ENCODE peak calls at places on chromosomes 13 and 19, in nine cellular contexts. B is stimulated activated naive CD8-positive, alpha-beta T cell treated with anti-CD3 and anti-CD28 coated beads, Interleukin-15, amount 100 ng/mL, for 72 hours; G is activated naive CD8-positive, alpha-beta T cell treated with anti-CD3 and anti-CD28 coated beads, Interleukin-2, amount 10 ng/mL, durations not matched to agents 7 days and 5 days; K is pancreas; W is T-helper 17 cell; A is left cardiac atrium; S is foreskin keratinocyte; J is Panc1; U is left ventricle myocardium superior. R is an unnamed sample.

GRCh38 chr19:30880151-30880550 is 469.1 kb downstream of the TSHZ3 start:
- ATAC-seq in A (no peak), J (no peak), B (no peak), S (no peak), W (no peak), K (no peak), U (no peak), G (no peak), R (no peak)

GRCh38 chr13:61358599-61358998 is 57.0 kb downstream of the PCDH20 start:
- ATAC-seq in W (no peak), S (no peak), U (no peak), G (no peak), K (no peak), J (no peak), B (no peak), A (no peak), R (no peak)

GRCh38 chr13:24505256-24505655 is 7.3 kb downstream of the PARP4 start:
- ATAC-seq in S (no peak), G (no peak), B (no peak), W (no peak), J (no peak), U (no peak), A (no peak), K (no peak), R (no peak)

GRCh38 chr19:54189020-54189667 is at the start of gene MBOAT7:
- ATAC-seq in U (peak; percentile 6), A (peak; percentile 5), S (peak; percentile 22), B (peak; percentile 31), K (peak; percentile 9), W (peak; percentile 0), J (peak; percentile 23), G (peak; percentile 5), R (peak; percentile 8)

GRCh38 chr13:66543780-66544179 is 686.4 kb downstream of the PCDH9 start:
- ATAC-seq in K (no peak), A (no peak), G (no peak), S (no peak), W (no peak), B (no peak), U (no peak), J (no peak), R (no peak)

GRCh38 chr19:1310853-1311180 is 25.1 kb downstream of the EFNA2 start:
- ATAC-seq in S (no peak), A (no peak), K (no peak), B (no peak), G (no peak), J (no peak), U (no peak), W (no peak), R (no peak)

GRCh38 chr13:44249439-44249838 is 124.2 kb upstream of the SERP2 start:
- ATAC-seq in S (no peak), G (no peak), U (peak; percentile 94), K (peak; percentile 71), J (peak; percentile 26), W (no peak), A (peak; percentile 85), B (no peak), R (peak; percentile 81)

GRCh38 chr19:3389876-3390361 is 23.5 kb downstream of the NFIC start:
- ATAC-seq in K (peak; percentile 8), J (peak; percentile 31), G (no peak), A (no peak), B (no peak), S (peak; percentile 8), W (no peak), U (peak; percentile 9), R (no peak)

GRCh38 chr13:107450931-107451330 is 764.4 kb downstream of the LIG4 start:
- ATAC-seq in B (peak; percentile 28), J (no peak), W (no peak), S (no peak), A (peak; percentile 30), G (no peak), U (peak; percentile 30), K (no peak), R (peak; percentile 63)

GRCh38 chr13:79457948-79458347 is 23.0 kb upstream of the NDFIP2 start:
- ATAC-seq in W (peak; percentile 83), U (no peak), B (peak; percentile 81), A (no peak), K (no peak), J (no peak), S (peak; percentile 73), G (no peak), R (no peak)

GRCh38 chr19:19447536-19448237 is 42.2 kb downstream of the GATAD2A start:
- ATAC-seq in K (peak; percentile 46), U (peak; percentile 7), J (no peak), W (peak; percentile 86), G (peak; percentile 77), B (peak; percentile 65), A (no peak), S (no peak), R (no peak)

GRCh38 chr19:58386166-58386575 is 898 bp upstream of the RPS5 start:
- ATAC-seq in B (peak; percentile 6), J (peak; percentile 16), S (no peak), W (no peak), G (no peak), K (peak; percentile 8), A (peak; percentile 16), U (peak; percentile 17), R (no peak)

GRCh38 chr19:41480336-41480735 is 37.4 kb downstream of the ERICH4 start:
- ATAC-seq in U (peak; percentile 17), A (no peak), K (no peak), J (no peak), S (no peak), B (no peak), W (no peak), G (no peak), R (no peak)

GRCh38 chr19:2477141-2477710 is 1.3 kb downstream of the GADD45B start:
- ATAC-seq in A (peak; percentile 1), B (no peak), K (peak; percentile 2), G (no peak), S (no peak), U (peak; percentile 18), W (no peak), J (no peak), R (no peak)

GRCh38 chr19:39411006-39411831 is 1.2 kb upstream of the PLEKHG2 start:
- ATAC-seq in S (peak; percentile 0), B (no peak), K (peak; percentile 3), W (peak; percentile 0), A (no peak), U (no peak), J (no peak), G (no peak), R (peak; percentile 6)

GRCh38 chr13:37681295-37682032 is 82.9 kb upstream of the POSTN start:
- ATAC-seq in S (no peak), U (no peak), K (no peak), A (no peak), J (no peak), W (no peak), G (no peak), B (no peak), R (no peak)

GRCh38 chr19:47473336-47473735 is 1.6 kb upstream of the SLC8A2 start:
- ATAC-seq in S (no peak), J (no peak), G (no peak), W (no peak), U (no peak), A (no peak), K (no peak), B (no peak), R (no peak)

GRCh38 chr13:25971077-25971476 is 80.7 kb downstream of the SHISA2 start:
- ATAC-seq in S (no peak), K (no peak), J (no peak), B (peak; percentile 3), G (peak; percentile 25), A (no peak), W (no peak), U (no peak), R (no peak)

GRCh38 chr19:38671654-38672053 is 24.2 kb downstream of the ACTN4 start:
- ATAC-seq in J (no peak), G (no peak), K (no peak), B (no peak), A (no peak), S (no peak), W (no peak), U (peak; percentile 16), R (peak; percentile 14)

GRCh38 chr13:103102482-103102881 is 36.3 kb upstream of the SLC10A2 start:
- ATAC-seq in A (no peak), U (no peak), G (no peak), W (no peak), K (no peak), J (no peak), B (no peak), S (no peak), R (no peak)

GRCh38 chr13:88651531-88651930 is 980.4 kb downstream of the SLITRK5 start:
- ATAC-seq in G (no peak), J (no peak), S (no peak), K (no peak), W (no peak), U (no peak), A (no peak), B (peak; percentile 67), R (no peak)

GRCh38 chr19:4278460-4278901 is 585 bp upstream of the SHD start:
- ATAC-seq in G (no peak), B (no peak), U (no peak), J (no peak), S (no peak), W (no peak), A (peak; percentile 43), K (no peak), R (no peak)

GRCh38 chr19:18419699-18420460 is 682 bp downstream of the SSBP4 start:
- ATAC-seq in K (no peak), S (no peak), A (no peak), J (peak; percentile 4), W (peak; percentile 35), U (no peak), B (peak; percentile 58), G (peak; percentile 20), R (no peak)

GRCh38 chr13:97254809-97255208 is 32.7 kb downstream of the MBNL2 start:
- ATAC-seq in K (no peak), W (no peak), A (no peak), S (peak; percentile 82), B (no peak), J (peak; percentile 45), U (no peak), G (no peak), R (no peak)

GRCh38 chr19:6739390-6739883 is at the start of gene TRIP10:
- ATAC-seq in K (peak; percentile 32), U (peak; percentile 37), G (no peak), W (peak; percentile 6), B (peak; percentile 0), J (peak; percentile 10), A (peak; percentile 44), S (no peak), R (peak; percentile 6)

GRCh38 chr13:73365240-73365639 is 306.4 kb downstream of the KLF5 start:
- ATAC-seq in W (no peak), K (peak; percentile 60), G (no peak), S (no peak), J (no peak), B (no peak), A (no peak), U (no peak), R (no peak)

GRCh38 chr13:86856996-86857395 is 814.2 kb upstream of the SLITRK5 start:
- ATAC-seq in K (no peak), S (peak; percentile 70), W (no peak), A (no peak), J (no peak), U (no peak), B (no peak), G (no peak), R (no peak)

GRCh38 chr19:27758626-27759505 is 1454.1 kb downstream of the UQCRFS1 start:
- ATAC-seq in B (no peak), A (no peak), W (no peak), K (no peak), U (peak; percentile 53), G (no peak), J (no peak), S (no peak), R (no peak)